ENCODE peak calls at places on chromosome 9, in five cellular contexts. K, C, V, I and L are unnamed samples. For H3K4me1, the result is how much of the 10 kb centered on the place peaks cover.

GRCh38 chr9:109428854-109429253 is 69.3 kb downstream of the PTPN3 start:
- DNase-seq in C (peak), V (no peak), K (no peak), I (no peak), L (no peak)

GRCh38 chr9:92754091-92754740 is 10.4 kb downstream of the BICD2 start:
- DNase-seq in V (no peak), I (no peak), C (no peak), K (no peak), L (peak)

GRCh38 chr9:100700689-100701318 is 122.9 kb downstream of the CAVIN4 start:
- DNase-seq in C (peak), V (no peak), I (no peak), K (peak), L (peak)

GRCh38 chr9:70442328-70442848 is 27.9 kb upstream of the KLF9 start:
- DNase-seq in I (no peak), V (no peak), K (no peak), C (no peak), L (no peak)

GRCh38 chr9:129573977-129574376 is 46.9 kb downstream of the C9orf50 start:
- DNase-seq in I (no peak), C (no peak), V (no peak), K (no peak), L (no peak)

GRCh38 chr9:37682951-37683350 is 32.2 kb downstream of the FRMPD1 start:
- DNase-seq in K (no peak), I (no peak), V (no peak), C (no peak), L (no peak)

GRCh38 chr9:73896061-73896460 is 601.1 kb upstream of the RORB start:
- DNase-seq in I (no peak), C (no peak), K (no peak), V (no peak), L (no peak)

GRCh38 chr9:75429531-75430454 is 341.5 kb downstream of the OSTF1 start:
- DNase-seq in C (no peak), K (no peak), I (no peak), V (no peak), L (no peak)

GRCh38 chr9:123471843-123472570 is 116.0 kb downstream of the CRB2 start:
- DNase-seq in K (no peak), C (no peak), I (no peak), V (no peak), L (no peak)

GRCh38 chr9:34991833-34992375 is 2.4 kb downstream of the DNAJB5 start:
- DNase-seq in I (no peak), C (peak), K (peak), V (peak), L (peak)

GRCh38 chr9:128091571-128091970 is 23.5 kb downstream of the SLC25A25 start:
- DNase-seq in K (peak), C (no peak), I (peak), V (no peak), L (no peak)
- H3K4me1 ChIP-seq in K (under half), C (under half), I (under half), V (under half), L (under half)

GRCh38 chr9:98361645-98362044 is 106.2 kb upstream of the TBC1D2 start:
- DNase-seq in I (no peak), K (no peak), V (no peak), C (no peak), L (no peak)

GRCh38 chr9:98357921-98358535 is 102.6 kb upstream of the TBC1D2 start:
- DNase-seq in C (no peak), V (no peak), K (peak), I (no peak), L (no peak)

GRCh38 chr9:98356953-98357352 is 101.5 kb upstream of the TBC1D2 start:
- DNase-seq in I (no peak), C (no peak), V (no peak), K (peak), L (no peak)

GRCh38 chr9:98360176-98360708 is 104.8 kb upstream of the TBC1D2 start:
- DNase-seq in C (no peak), V (no peak), K (no peak), I (no peak), L (no peak)

DNA sequence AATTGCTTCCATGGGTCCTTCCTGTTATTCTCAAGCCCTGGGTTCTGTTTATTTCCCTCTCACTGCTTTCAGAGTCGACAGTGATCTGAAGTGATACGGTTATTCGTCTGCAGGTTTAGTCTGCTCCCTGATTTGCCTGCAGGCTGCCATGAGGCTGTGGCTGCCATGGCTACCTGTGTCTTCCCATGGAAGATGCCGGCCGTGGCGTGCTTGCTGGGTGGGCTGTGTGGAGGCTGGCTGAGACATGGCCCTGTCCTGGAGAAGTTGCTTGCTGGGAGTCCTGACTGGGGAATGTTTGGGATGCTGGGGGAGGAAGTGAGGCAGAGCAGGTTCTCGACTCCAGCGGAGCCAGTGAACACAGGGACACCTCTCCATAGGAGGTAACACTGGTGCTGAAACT is 104.1 kb upstream of the TBC1D2 start:
- DNase-seq in I (no peak), C (no peak), V (no peak), K (no peak), L (no peak)
- H3K4me1 ChIP-seq in I (under half), C (under half), V (under half), K (under half), L (under half)

GRCh38 chr9:113572076-113572861 is 108.7 kb downstream of the RGS3 start:
- DNase-seq in C (no peak), K (no peak), V (peak), I (peak), L (no peak)
- H3K4me1 ChIP-seq in C (under half), K (under half), V (half or more), I (under half), L (under half)

GRCh38 chr9:79661926-79662552 is 90.3 kb downstream of the TLE4 start:
- DNase-seq in C (no peak), V (no peak), K (no peak), I (no peak), L (no peak)
- H3K4me1 ChIP-seq in C (under half), V (under half), K (half or more), I (under half), L (under half)